ENCODE peak calls at places on chromosomes 7 and 10, in six cellular contexts. One of them, this sample, is unnamed.

GRCh38 chr10:67629461-67629971 is 66.5 kb downstream of the CTNNA3 start:
- DNase-seq in GM23248: no peak
- DNase-seq in H54: no peak
- DNase-seq in glutamatergic neuron: no peak
- DNase-seq in activated T-helper 1 cell treated with anti-CD3 and anti-CD28 coated beads, Interleukin-2, amount 50 U/mL, for 16 hours: no peak
- DNase-seq in DMS153: no peak
- DNase-seq in this sample: no peak

GRCh38 chr10:3538850-3539531 is 246.0 kb downstream of the KLF6 start:
- DNase-seq in H54: peak
- DNase-seq in glutamatergic neuron: no peak
- DNase-seq in GM23248: peak
- DNase-seq in DMS153: peak
- DNase-seq in activated T-helper 1 cell treated with anti-CD3 and anti-CD28 coated beads, Interleukin-2, amount 50 U/mL, for 16 hours: no peak
- DNase-seq in this sample: peak

GRCh38 chr10:14665865-14666857 is 108.5 kb downstream of the FAM107B start:
- DNase-seq in activated T-helper 1 cell treated with anti-CD3 and anti-CD28 coated beads, Interleukin-2, amount 50 U/mL, for 16 hours: no peak
- DNase-seq in GM23248: peak
- DNase-seq in glutamatergic neuron: no peak
- DNase-seq in DMS153: no peak
- DNase-seq in H54: no peak
- DNase-seq in this sample: no peak

GRCh38 chr10:96831200-96831866 is 765 bp upstream of the LCOR start:
- DNase-seq in glutamatergic neuron: no peak
- DNase-seq in GM23248: peak
- DNase-seq in DMS153: no peak
- DNase-seq in activated T-helper 1 cell treated with anti-CD3 and anti-CD28 coated beads, Interleukin-2, amount 50 U/mL, for 16 hours: no peak
- DNase-seq in H54: no peak
- DNase-seq in this sample: no peak

GRCh38 chr7:38211940-38212339 is 33.9 kb downstream of the STARD3NL start:
- DNase-seq in H54: no peak
- DNase-seq in DMS153: no peak
- DNase-seq in GM23248: peak
- DNase-seq in glutamatergic neuron: no peak
- DNase-seq in activated T-helper 1 cell treated with anti-CD3 and anti-CD28 coated beads, Interleukin-2, amount 50 U/mL, for 16 hours: no peak
- DNase-seq in this sample: no peak

GRCh38 chr7:121798076-121798475 is 74.9 kb upstream of the PTPRZ1 start:
- DNase-seq in GM23248: no peak
- DNase-seq in activated T-helper 1 cell treated with anti-CD3 and anti-CD28 coated beads, Interleukin-2, amount 50 U/mL, for 16 hours: no peak
- DNase-seq in DMS153: no peak
- DNase-seq in glutamatergic neuron: no peak
- DNase-seq in H54: no peak
- DNase-seq in this sample: no peak

GRCh38 chr10:7846591-7846990 is 28.3 kb downstream of the TAF3 start:
- DNase-seq in activated T-helper 1 cell treated with anti-CD3 and anti-CD28 coated beads, Interleukin-2, amount 50 U/mL, for 16 hours: no peak
- DNase-seq in glutamatergic neuron: no peak
- DNase-seq in H54: no peak
- DNase-seq in DMS153: no peak
- DNase-seq in GM23248: peak
- DNase-seq in this sample: no peak

GRCh38 chr7:4792537-4793126 is 17.2 kb downstream of the AP5Z1 start:
- DNase-seq in GM23248: peak
- DNase-seq in activated T-helper 1 cell treated with anti-CD3 and anti-CD28 coated beads, Interleukin-2, amount 50 U/mL, for 16 hours: no peak
- DNase-seq in glutamatergic neuron: peak
- DNase-seq in H54: no peak
- DNase-seq in DMS153: no peak
- DNase-seq in this sample: no peak

GRCh38 chr10:14953452-14954000 is 370 bp downstream of the DCLRE1C start:
- DNase-seq in DMS153: no peak
- DNase-seq in H54: peak
- DNase-seq in GM23248: peak
- DNase-seq in activated T-helper 1 cell treated with anti-CD3 and anti-CD28 coated beads, Interleukin-2, amount 50 U/mL, for 16 hours: no peak
- DNase-seq in glutamatergic neuron: peak
- DNase-seq in this sample: no peak

GRCh38 chr7:46539892-46540483 is 618.9 kb upstream of the IGFBP3 start:
- DNase-seq in H54: no peak
- DNase-seq in glutamatergic neuron: no peak
- DNase-seq in GM23248: no peak
- DNase-seq in activated T-helper 1 cell treated with anti-CD3 and anti-CD28 coated beads, Interleukin-2, amount 50 U/mL, for 16 hours: no peak
- DNase-seq in DMS153: no peak
- DNase-seq in this sample: no peak

GRCh38 chr7:101868191-101868950 is 50.9 kb downstream of the CUX1 start:
- DNase-seq in H54: no peak
- DNase-seq in GM23248: no peak
- DNase-seq in DMS153: no peak
- DNase-seq in glutamatergic neuron: no peak
- DNase-seq in activated T-helper 1 cell treated with anti-CD3 and anti-CD28 coated beads, Interleukin-2, amount 50 U/mL, for 16 hours: no peak
- DNase-seq in this sample: no peak

GRCh38 chr7:9761224-9761623 is 1212.4 kb upstream of the PHF14 start:
- DNase-seq in GM23248: no peak
- DNase-seq in DMS153: no peak
- DNase-seq in glutamatergic neuron: no peak
- DNase-seq in H54: no peak
- DNase-seq in activated T-helper 1 cell treated with anti-CD3 and anti-CD28 coated beads, Interleukin-2, amount 50 U/mL, for 16 hours: no peak
- DNase-seq in this sample: no peak

GRCh38 chr7:135930565-135931423 is 46.4 kb downstream of the MTPN start:
- DNase-seq in DMS153: peak
- DNase-seq in glutamatergic neuron: no peak
- DNase-seq in GM23248: peak
- DNase-seq in H54: no peak
- DNase-seq in activated T-helper 1 cell treated with anti-CD3 and anti-CD28 coated beads, Interleukin-2, amount 50 U/mL, for 16 hours: no peak
- DNase-seq in this sample: no peak

GRCh38 chr10:116385994-116386809 is 41.4 kb upstream of the PNLIPRP3 start:
- DNase-seq in glutamatergic neuron: no peak
- DNase-seq in activated T-helper 1 cell treated with anti-CD3 and anti-CD28 coated beads, Interleukin-2, amount 50 U/mL, for 16 hours: no peak
- DNase-seq in GM23248: peak
- DNase-seq in H54: no peak
- DNase-seq in DMS153: no peak
- DNase-seq in this sample: no peak

GRCh38 chr10:93290661-93291354 is 191.3 kb downstream of the MYOF start:
- DNase-seq in activated T-helper 1 cell treated with anti-CD3 and anti-CD28 coated beads, Interleukin-2, amount 50 U/mL, for 16 hours: no peak
- DNase-seq in glutamatergic neuron: no peak
- DNase-seq in H54: no peak
- DNase-seq in DMS153: no peak
- DNase-seq in GM23248: no peak
- DNase-seq in this sample: no peak

GRCh38 chr10:27490807-27491206 is 13.3 kb upstream of the RAB18 start:
- DNase-seq in GM23248: peak
- DNase-seq in glutamatergic neuron: no peak
- DNase-seq in H54: no peak
- DNase-seq in activated T-helper 1 cell treated with anti-CD3 and anti-CD28 coated beads, Interleukin-2, amount 50 U/mL, for 16 hours: no peak
- DNase-seq in DMS153: no peak
- DNase-seq in this sample: no peak

This sample was measured in ascending aorta.